ENCODE peak calls at places on chromosomes 1 and 21, in five cellular contexts. J is WTC11; Q is activated gamma-delta T cell treated with Interleukin-2 at 50 U/mL for 16 hours; K is tibial artery; H is activated CD4-positive, alpha-beta T cell treated with anti-CD3 and anti-CD28 coated beads, Interleukin-2, amount 10 ng/mL, durations not matched to agents 7 days and 5 days. U is an unnamed sample.

GRCh38 chr21:14306143-14306907 is 76.6 kb downstream of the HSPA13 start:
- DNase-seq in K (no peak), Q (no peak), J (no peak), H (no peak), U (no peak)

GRCh38 chr1:40385437-40386310 is 12.1 kb downstream of the SMAP2 start:
- DNase-seq in H (peak; percentile 83), K (no peak), J (no peak), Q (peak; percentile 47), U (no peak)

GRCh38 chr21:39313457-39314154 is at the start of gene BRWD1:
- DNase-seq in Q (peak; percentile 77), J (peak; percentile 75), H (peak; percentile 71), K (peak; percentile 66), U (peak; percentile 76)

GRCh38 chr1:112435448-112435847 is 39.4 kb downstream of the CTTNBP2NL start:
- DNase-seq in J (no peak), K (no peak), H (no peak), Q (no peak), U (no peak)

GRCh38 chr21:38567577-38568360 is 69.5 kb upstream of the ERG start:
- DNase-seq in K (peak; percentile 24), J (no peak), H (no peak), Q (no peak), U (no peak)

GRCh38 chr1:44907909-44908308 is 64.9 kb upstream of the PTCH2 start:
- DNase-seq in H (no peak), K (no peak), Q (no peak), J (no peak), U (no peak)

GRCh38 chr21:18368193-18368592 is 35.4 kb downstream of the TMPRSS15 start:
- DNase-seq in K (no peak), Q (no peak), J (no peak), H (no peak), U (no peak)

GRCh38 chr1:33435096-33435820 is 4.4 kb upstream of the PHC2 start:
- DNase-seq in H (no peak), J (no peak), K (no peak), Q (no peak), U (no peak)

GRCh38 chr21:31201548-31201947 is 142.5 kb downstream of the TIAM1 start:
- DNase-seq in Q (no peak), J (no peak), K (peak; percentile 84), H (no peak), U (no peak)

GRCh38 chr1:91712393-91712792 is 173.6 kb downstream of the TGFBR3 start:
- DNase-seq in J (no peak), K (no peak), H (no peak), Q (no peak), U (no peak)

GRCh38 chr1:244672961-244673695 is 20.2 kb downstream of the DESI2 start:
- DNase-seq in K (no peak), J (no peak), H (no peak), Q (no peak), U (no peak)

GRCh38 chr1:179127163-179127895 is 45.5 kb downstream of the TOR3A start:
- DNase-seq in J (no peak), H (no peak), K (no peak), Q (no peak), U (no peak)

GRCh38 chr1:113223546-113223945 is 150.5 kb downstream of the LRIG2 start:
- DNase-seq in Q (no peak), J (no peak), K (peak; percentile 23), H (no peak), U (no peak)

GRCh38 chr1:116314305-116314919 is 58.6 kb upstream of the ATP1A1 start:
- DNase-seq in J (no peak), Q (no peak), K (no peak), H (no peak), U (no peak)

GRCh38 chr1:94038511-94038910 is 82.4 kb downstream of the ABCA4 start:
- DNase-seq in H (no peak), Q (no peak), J (no peak), K (no peak), U (no peak)

GRCh38 chr21:45152265-45152746 is 77.9 kb downstream of the ADARB1 start:
- DNase-seq in Q (peak; percentile 67), J (peak; percentile 46), K (no peak), H (peak; percentile 80), U (no peak)

GRCh38 chr1:161827786-161828185 is 61.7 kb downstream of the ATF6 start:
- DNase-seq in J (no peak), H (no peak), K (no peak), Q (no peak), U (no peak)

GRCh38 chr21:25456672-25457071 is 150.6 kb downstream of the MRPL39 start:
- DNase-seq in J (no peak), H (peak; percentile 17), K (no peak), Q (no peak), U (no peak)

GRCh38 chr1:219324629-219325367 is 151.1 kb downstream of the LYPLAL1 start:
- DNase-seq in Q (no peak), K (no peak), H (no peak), J (no peak), U (no peak)

GRCh38 chr1:29444081-29444715 is 207.9 kb downstream of the PTPRU start:
- DNase-seq in H (no peak), Q (no peak), K (no peak), J (no peak), U (no peak)

GRCh38 chr1:42117214-42117613 is 36.0 kb upstream of the GUCA2B start:
- DNase-seq in K (no peak), H (no peak), J (no peak), Q (no peak), U (no peak)

U was measured in hypothalamus.